ENCODE peak calls at places on chromosome 19, in five cellular contexts. One of them, this sample, is unnamed.

GRCh38 chr19:2443116-2443784 is 13.5 kb downstream of the LMNB2 start:
- DNase-seq in neural crest cell: no peak
- DNase-seq in cardiac fibroblast: no peak
- DNase-seq in NCI-H345: no peak
- DNase-seq in NCI-H1105: no peak
- DNase-seq in this sample: no peak

GRCh38 chr19:8631425-8631819 is 989 bp downstream of the NFILZ start:
- DNase-seq in NCI-H345: no peak
- DNase-seq in neural crest cell: no peak
- DNase-seq in NCI-H1105: no peak
- DNase-seq in cardiac fibroblast: peak; percentile 70
- DNase-seq in this sample: no peak

GRCh38 chr19:18833141-18833476 is 1.4 kb downstream of the UPF1 start:
- DNase-seq in cardiac fibroblast: no peak
- DNase-seq in NCI-H1105: no peak
- DNase-seq in NCI-H345: no peak
- DNase-seq in neural crest cell: no peak
- DNase-seq in this sample: no peak

GRCh38 chr19:1289395-1290244 is 3.9 kb downstream of the EFNA2 start:
- DNase-seq in cardiac fibroblast: no peak
- DNase-seq in NCI-H1105: no peak
- DNase-seq in neural crest cell: no peak
- DNase-seq in NCI-H345: no peak
- DNase-seq in this sample: no peak

GRCh38 chr19:1050989-1051788 is 11.3 kb downstream of the ABCA7 start:
- DNase-seq in NCI-H1105: no peak
- DNase-seq in neural crest cell: no peak
- DNase-seq in cardiac fibroblast: no peak
- DNase-seq in NCI-H345: no peak
- DNase-seq in this sample: no peak

GRCh38 chr19:35696835-35697234 is 7.5 kb upstream of the ZBTB32 start:
- DNase-seq in neural crest cell: no peak
- DNase-seq in NCI-H345: no peak
- DNase-seq in NCI-H1105: no peak
- DNase-seq in cardiac fibroblast: no peak
- DNase-seq in this sample: no peak

GRCh38 chr19:28494466-28494865 is 718.5 kb downstream of the UQCRFS1 start:
- DNase-seq in NCI-H345: no peak
- DNase-seq in cardiac fibroblast: no peak
- DNase-seq in NCI-H1105: no peak
- DNase-seq in neural crest cell: peak; percentile 5
- DNase-seq in this sample: no peak

GRCh38 chr19:12778020-12778904 is 2.9 kb upstream of the HOOK2 start:
- DNase-seq in cardiac fibroblast: peak; percentile 92
- DNase-seq in NCI-H1105: peak; percentile 85
- DNase-seq in neural crest cell: peak; percentile 40
- DNase-seq in NCI-H345: peak; percentile 23
- DNase-seq in this sample: peak; percentile 78

GRCh38 chr19:14542721-14543328 is 13.4 kb downstream of the TECR start:
- DNase-seq in cardiac fibroblast: peak; percentile 66
- DNase-seq in neural crest cell: no peak
- DNase-seq in NCI-H345: no peak
- DNase-seq in NCI-H1105: no peak
- DNase-seq in this sample: no peak

GRCh38 chr19:7506385-7507328 is 9.2 kb upstream of the ZNF358 start:
- DNase-seq in NCI-H1105: no peak
- DNase-seq in NCI-H345: peak; percentile 83
- DNase-seq in neural crest cell: peak; percentile 64
- DNase-seq in cardiac fibroblast: peak; percentile 90
- DNase-seq in this sample: peak; percentile 85

GRCh38 chr19:10766681-10767201 is 48.9 kb downstream of the DNM2 start:
- DNase-seq in neural crest cell: no peak
- DNase-seq in NCI-H345: peak; percentile 73
- DNase-seq in NCI-H1105: peak; percentile 69
- DNase-seq in cardiac fibroblast: peak; percentile 73
- DNase-seq in this sample: no peak

GRCh38 chr19:51703655-51704515 is 10.8 kb downstream of the SPACA6 start:
- DNase-seq in cardiac fibroblast: peak; percentile 97
- DNase-seq in NCI-H1105: peak; percentile 80
- DNase-seq in neural crest cell: peak; percentile 93
- DNase-seq in NCI-H345: no peak
- DNase-seq in this sample: peak; percentile 81

GRCh38 chr19:13692096-13692495 is 72.2 kb upstream of the MRI1 start:
- DNase-seq in NCI-H345: peak; percentile 74
- DNase-seq in cardiac fibroblast: peak; percentile 21
- DNase-seq in NCI-H1105: peak; percentile 49
- DNase-seq in neural crest cell: no peak
- DNase-seq in this sample: no peak

GRCh38 chr19:56976995-56977906 is 136.7 kb upstream of the PEG3 start:
- DNase-seq in cardiac fibroblast: no peak
- DNase-seq in neural crest cell: no peak
- DNase-seq in NCI-H1105: no peak
- DNase-seq in NCI-H345: no peak
- DNase-seq in this sample: no peak

GRCh38 chr19:14033946-14034345 is 2.4 kb downstream of the IL27RA start:
- DNase-seq in neural crest cell: no peak
- DNase-seq in NCI-H345: no peak
- DNase-seq in NCI-H1105: no peak
- DNase-seq in cardiac fibroblast: no peak
- DNase-seq in this sample: no peak

GRCh38 chr19:38135150-38135998 is 88.6 kb downstream of the DPF1 start:
- DNase-seq in cardiac fibroblast: no peak
- DNase-seq in neural crest cell: no peak
- DNase-seq in NCI-H345: no peak
- DNase-seq in NCI-H1105: no peak
- DNase-seq in this sample: no peak

GRCh38 chr19:55646889-55647731 is 902 bp upstream of the CCDC106 start:
- DNase-seq in neural crest cell: no peak
- DNase-seq in NCI-H1105: no peak
- DNase-seq in NCI-H345: no peak
- DNase-seq in cardiac fibroblast: no peak
- DNase-seq in this sample: no peak